ENCODE peak calls at places on chromosomes 7 and 10, in five cellular contexts. K is uterus, S is AG04450, N is astrocyte, Z is fibroblast of lung. M is an unnamed sample. For H3K9me3 and H3K27me3, the result is how much of the 10 kb centered on the place peaks cover.

GRCh38 chr10:120172371-120172770 is 279.8 kb downstream of the SEC23IP start:
- DNase-seq in Z (no peak), N (peak), K (no peak), S (no peak), M (no peak)

GRCh38 chr10:98257198-98257597 is 10.8 kb downstream of the LOXL4 start:
- DNase-seq in N (no peak), K (no peak), S (no peak), Z (no peak), M (no peak)

GRCh38 chr7:44964384-44964830 is 14.4 kb downstream of the MYO1G start:
- DNase-seq in Z (no peak), S (no peak), K (no peak), N (no peak), M (no peak)

GRCh38 chr7:55569269-55569663 is 3.0 kb downstream of the VOPP1 start:
- DNase-seq in S (no peak), K (no peak), Z (no peak), N (no peak), M (no peak)

GRCh38 chr7:81470084-81470723 is 299.6 kb downstream of the HGF start:
- DNase-seq in S (peak), K (peak), Z (peak), N (peak), M (peak)

GRCh38 chr7:129702761-129703338 is 91.3 kb downstream of the NRF1 start:
- DNase-seq in K (no peak), N (peak), Z (no peak), S (no peak), M (no peak)

GRCh38 chr10:127534074-127534473 is 15.0 kb upstream of the NPS start:
- DNase-seq in Z (no peak), K (no peak), S (no peak), N (no peak), M (no peak)

GRCh38 chr7:19982841-19983835 is 209.7 kb upstream of the TMEM196 start:
- DNase-seq in Z (peak), K (peak), N (peak), S (peak), M (peak)

GRCh38 chr7:139853576-139854511 is 24.8 kb downstream of the TBXAS1 start:
- DNase-seq in K (peak), S (peak), N (peak), Z (peak), M (peak)

GRCh38 chr10:79155301-79156081 is 86.7 kb downstream of the ZMIZ1 start:
- DNase-seq in K (peak), Z (peak), N (no peak), S (no peak), M (no peak)

GRCh38 chr10:12606461-12606860 is 257.1 kb downstream of the CAMK1D start:
- DNase-seq in S (no peak), Z (no peak), K (no peak), N (no peak), M (no peak)

GRCh38 chr10:116069856-116070255 is 203.2 kb downstream of the GFRA1 start:
- DNase-seq in K (peak), N (no peak), Z (peak), S (no peak), M (no peak)

GRCh38 chr7:25122373-25122772 is 2.7 kb downstream of the CYCS start:
- DNase-seq in Z (no peak), N (peak), S (no peak), K (no peak), M (no peak)

GRCh38 chr10:73965890-73966768 is 31.8 kb upstream of the VCL start:
- DNase-seq in K (peak), Z (peak), S (peak), N (peak), M (peak)

GRCh38 chr10:29245476-29245875 is 43.4 kb upstream of the LYZL1 start:
- DNase-seq in K (no peak), Z (no peak), N (no peak), S (no peak), M (peak)

GRCh38 chr7:115008465-115009114 is 86.7 kb downstream of the MDFIC start:
- DNase-seq in S (peak), K (peak), Z (peak), N (peak), M (no peak)

GRCh38 chr7:25537678-25538375 is 309.5 kb upstream of the NPVF start:
- DNase-seq in N (no peak), K (no peak), Z (no peak), S (no peak), M (no peak)

GRCh38 chr7:82810558-82811259 is 352.0 kb downstream of the PCLO start:
- DNase-seq in Z (peak), N (peak), K (no peak), S (peak), M (peak)

GRCh38 chr7:47600199-47601118 is 18.5 kb upstream of the TNS3 start:
- DNase-seq in S (no peak), Z (peak), N (peak), K (no peak), M (no peak)
- H3K9me3 ChIP-seq in S (under half), Z (under half), N (under half), K (under half), M (under half)

DNA sequence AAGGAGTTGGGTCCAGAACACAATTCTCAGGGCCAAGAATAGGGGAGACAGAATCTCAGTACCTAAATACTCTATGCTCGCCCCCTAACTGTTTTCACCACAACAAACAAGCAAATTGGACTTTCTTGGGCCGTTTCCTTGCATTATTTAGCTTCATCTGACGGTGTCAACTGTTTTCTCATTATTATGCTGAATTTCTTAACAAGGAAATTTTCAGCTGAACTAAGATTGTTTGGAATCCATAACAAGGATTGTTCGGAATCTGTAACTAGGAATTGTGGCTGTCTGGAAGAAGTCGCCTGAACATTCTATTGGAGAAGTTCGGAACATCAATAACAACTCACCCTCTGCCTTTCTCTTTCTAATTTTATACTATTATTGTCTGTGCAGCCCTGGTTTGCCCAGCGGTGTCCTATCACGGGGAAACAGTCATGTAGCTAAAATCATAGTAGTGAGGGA is 15.5 kb upstream of the DLX6 start:
- DNase-seq in N (no peak), K (no peak), S (no peak), Z (no peak), M (no peak)
- H3K27me3 ChIP-seq in N (half or more), K (half or more), S (half or more), Z (under half), M (under half)

GRCh38 chr10:9302142-9302746 is 1247.8 kb downstream of the GATA3 start:
- DNase-seq in K (no peak), N (peak), S (peak), Z (peak), M (peak)
- TF ChIP-seq CTCF in K (no peak), N (peak), S (peak), Z (peak), M (peak)

GRCh38 chr7:37376386-37376785 is 72.3 kb downstream of the ELMO1 start:
- DNase-seq in K (no peak), Z (no peak), N (no peak), S (no peak), M (no peak)
- H3K9me3 ChIP-seq in K (under half), Z (under half), N (under half), S (under half), M (under half)

M was measured in prostate gland.